ENCODE peak calls at places on chromosomes 13 and 19, in ten cellular contexts. O is heart right ventricle; D is effector memory CD4-positive, alpha-beta T cell; N is body of pancreas; Q is right lobe of liver; Z is uterus; F is Caco-2; T is suprapubic skin; A is ovary; R is Peyer's patch. E is an unnamed sample.

GRCh38 chr19:46372901-46373572 is 26.1 kb downstream of the PPP5C start:
- DNase-seq in T (peak; percentile 24), F (no peak), N (no peak), A (peak; percentile 35), R (no peak), Q (peak; percentile 46), Z (no peak), D (no peak), O (no peak), E (no peak)

GRCh38 chr13:24348797-24349515 is 39.6 kb downstream of the C1QTNF9 start:
- DNase-seq in T (no peak), D (no peak), F (no peak), Z (no peak), R (peak; percentile 75), N (peak; percentile 97), A (no peak), Q (peak; percentile 77), O (no peak), E (no peak)

GRCh38 chr13:81048026-81048461 is 707.1 kb upstream of the SPRY2 start:
- DNase-seq in N (no peak), O (no peak), A (no peak), R (no peak), Z (no peak), T (no peak), F (no peak), D (no peak), Q (no peak), E (no peak)

GRCh38 chr13:46355906-46356305 is 31.1 kb downstream of the RUBCNL start:
- DNase-seq in Z (no peak), F (no peak), A (no peak), N (no peak), O (no peak), D (no peak), T (no peak), R (no peak), Q (no peak), E (no peak)

GRCh38 chr13:94711561-94712286 is 621 bp downstream of the SOX21 start:
- DNase-seq in N (no peak), D (no peak), T (peak; percentile 61), F (no peak), Z (no peak), R (no peak), O (no peak), Q (no peak), A (no peak), E (no peak)

GRCh38 chr19:8001995-8002849 is 3.2 kb downstream of the ELAVL1 start:
- DNase-seq in Z (peak; percentile 82), T (peak; percentile 83), A (peak; percentile 91), O (peak; percentile 84), F (peak; percentile 83), Q (peak; percentile 88), D (peak; percentile 62), N (peak; percentile 78), R (peak; percentile 86), E (peak; percentile 83)

GRCh38 chr13:112728375-112729126 is 38.7 kb downstream of the ATP11A start:
- DNase-seq in A (peak; percentile 12), R (peak; percentile 25), Z (no peak), O (no peak), T (peak; percentile 44), N (no peak), F (no peak), Q (no peak), D (no peak), E (no peak)

GRCh38 chr19:51094696-51095279 is 12.1 kb upstream of the KLK14 start:
- DNase-seq in T (no peak), F (peak; percentile 61), N (peak; percentile 52), Q (peak; percentile 50), D (peak; percentile 11), O (peak; percentile 30), R (no peak), A (peak; percentile 65), Z (no peak), E (no peak)

GRCh38 chr13:31556376-31556775 is 182.9 kb upstream of the RXFP2 start:
- DNase-seq in O (no peak), T (no peak), D (no peak), Z (no peak), F (no peak), Q (no peak), N (no peak), R (no peak), A (no peak), E (no peak)

GRCh38 chr13:32537580-32538233 is 888 bp downstream of the N4BP2L2 start:
- DNase-seq in Q (peak; percentile 59), O (peak; percentile 37), N (peak; percentile 14), T (peak; percentile 74), F (peak; percentile 32), D (peak; percentile 28), A (peak; percentile 64), Z (peak; percentile 29), R (peak; percentile 56), E (peak; percentile 50)

GRCh38 chr19:7640803-7641202 is 3.9 kb downstream of the STXBP2 start:
- DNase-seq in R (no peak), D (no peak), Z (no peak), F (no peak), O (no peak), Q (no peak), T (no peak), A (no peak), N (no peak), E (no peak)

GRCh38 chr19:13097331-13098258 is 5.1 kb downstream of the LYL1 start:
- DNase-seq in F (no peak), A (peak; percentile 83), Z (peak; percentile 61), N (no peak), Q (peak; percentile 73), T (no peak), O (peak; percentile 66), D (no peak), R (no peak), E (peak; percentile 35)
- H3K4me1 ChIP-seq in F (peaks cover 5% of the 10 kb centered on the region), A (peaks cover 8% of the 10 kb centered on the region), Z (peaks cover 6% of the 10 kb centered on the region), N (peaks cover 23% of the 10 kb centered on the region), Q (peaks cover 27% of the 10 kb centered on the region), T (peaks cover 90% of the 10 kb centered on the region), O (peaks cover 54% of the 10 kb centered on the region), D (peaks cover 70% of the 10 kb centered on the region), R (peaks cover 3% of the 10 kb centered on the region), E (peaks cover 25% of the 10 kb centered on the region)

GRCh38 chr19:2170987-2171348 is 7.2 kb downstream of the DOT1L start:
- DNase-seq in R (no peak), D (no peak), F (no peak), Q (no peak), A (no peak), T (no peak), O (no peak), Z (no peak), N (no peak), E (no peak)

GRCh38 chr19:2167896-2168618 is 4.3 kb downstream of the DOT1L start:
- DNase-seq in Q (peak; percentile 73), R (peak; percentile 49), D (no peak), A (no peak), N (peak; percentile 45), Z (peak; percentile 57), O (peak; percentile 73), T (no peak), F (no peak), E (peak; percentile 72)

GRCh38 chr19:2168619-2169424 is 5.1 kb downstream of the DOT1L start:
- DNase-seq in A (peak; percentile 94), O (peak; percentile 94), Q (peak; percentile 98), T (peak; percentile 98), D (peak; percentile 39), N (peak; percentile 99), F (peak; percentile 94), R (peak; percentile 98), Z (peak; percentile 96), E (peak; percentile 99)

GRCh38 chr19:2171349-2172145 is 7.8 kb downstream of the DOT1L start:
- DNase-seq in T (no peak), D (peak; percentile 71), R (no peak), Q (no peak), F (peak; percentile 74), O (peak; percentile 68), Z (no peak), A (peak; percentile 62), N (peak; percentile 59), E (no peak)

DNA sequence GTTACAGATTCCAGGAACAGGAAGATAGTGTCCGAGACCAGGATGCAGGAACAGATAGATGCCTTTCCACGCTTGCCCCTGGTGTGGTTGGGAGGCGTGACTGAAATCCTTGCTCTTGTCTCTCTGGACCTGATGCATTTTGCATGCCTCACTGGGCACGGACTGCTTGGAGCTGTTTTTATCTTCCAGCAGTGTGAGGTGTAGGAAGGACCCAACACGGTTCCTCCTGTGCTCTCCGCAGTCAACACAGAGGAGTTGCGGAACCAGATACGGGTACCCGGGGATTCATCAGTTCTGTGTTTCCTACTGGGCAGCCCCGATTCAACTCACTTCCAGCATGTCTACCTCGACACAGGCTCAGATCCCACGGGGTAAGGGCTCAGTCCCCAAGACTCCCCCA is 6.5 kb downstream of the DOT1L start:
- DNase-seq in F (no peak), T (no peak), Z (no peak), R (no peak), O (no peak), D (no peak), N (no peak), A (no peak), Q (no peak), E (no peak)
- H3K4me1 ChIP-seq in F (peaks cover 69% of the 10 kb centered on the region), T (peaks cover 63% of the 10 kb centered on the region), Z (peaks cover 10% of the 10 kb centered on the region), R (peaks cover 26% of the 10 kb centered on the region), O (peaks cover 72% of the 10 kb centered on the region), D (peaks cover 30% of the 10 kb centered on the region), N (peaks cover 91% of the 10 kb centered on the region), A (peaks cover 48% of the 10 kb centered on the region), Q (peaks cover 84% of the 10 kb centered on the region), E (peaks cover 73% of the 10 kb centered on the region)

DNA sequence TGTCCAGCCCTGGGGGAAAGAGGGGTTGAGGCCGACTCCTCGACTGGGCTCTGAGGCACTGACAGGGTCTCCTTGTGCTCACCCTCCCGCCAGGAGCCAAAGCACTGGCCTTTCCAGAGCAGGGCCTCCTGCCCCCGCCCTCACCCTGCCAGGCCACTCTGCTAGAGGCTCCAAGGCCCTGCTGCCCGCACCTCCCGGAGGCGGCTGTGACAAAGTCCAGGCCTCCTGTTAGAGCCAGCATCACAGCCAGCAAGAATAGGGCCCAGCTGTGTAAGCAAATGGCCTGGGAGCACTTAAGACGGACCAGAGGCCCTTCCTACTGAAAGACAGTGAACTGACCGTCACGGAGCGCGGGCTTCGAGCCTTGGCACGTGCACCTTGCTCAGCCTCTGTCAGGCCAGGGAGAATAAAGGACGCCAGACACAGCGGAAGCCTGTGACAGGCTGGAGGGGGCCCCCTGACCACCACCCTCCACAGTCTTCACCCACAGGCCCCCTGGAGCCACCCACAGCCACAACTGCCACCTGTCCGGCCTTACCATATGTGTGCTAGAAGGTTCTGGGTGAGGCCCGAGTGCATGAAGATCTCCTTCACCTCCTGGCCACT is 50.9 kb downstream of the EPS15L1 start:
- DNase-seq in D (no peak), T (no peak), Z (no peak), O (peak; percentile 75), F (no peak), N (no peak), A (no peak), R (no peak), Q (no peak), E (no peak)
- H3K4me1 ChIP-seq in D (peaks cover 8% of the 10 kb centered on the region), T (peaks cover 4% of the 10 kb centered on the region), Z (no peaks in the 10 kb centered on the region), O (peaks cover 13% of the 10 kb centered on the region), F (no peaks in the 10 kb centered on the region), N (no peaks in the 10 kb centered on the region), A (no peaks in the 10 kb centered on the region), R (no peaks in the 10 kb centered on the region), Q (no peaks in the 10 kb centered on the region), E (no peaks in the 10 kb centered on the region)

DNA sequence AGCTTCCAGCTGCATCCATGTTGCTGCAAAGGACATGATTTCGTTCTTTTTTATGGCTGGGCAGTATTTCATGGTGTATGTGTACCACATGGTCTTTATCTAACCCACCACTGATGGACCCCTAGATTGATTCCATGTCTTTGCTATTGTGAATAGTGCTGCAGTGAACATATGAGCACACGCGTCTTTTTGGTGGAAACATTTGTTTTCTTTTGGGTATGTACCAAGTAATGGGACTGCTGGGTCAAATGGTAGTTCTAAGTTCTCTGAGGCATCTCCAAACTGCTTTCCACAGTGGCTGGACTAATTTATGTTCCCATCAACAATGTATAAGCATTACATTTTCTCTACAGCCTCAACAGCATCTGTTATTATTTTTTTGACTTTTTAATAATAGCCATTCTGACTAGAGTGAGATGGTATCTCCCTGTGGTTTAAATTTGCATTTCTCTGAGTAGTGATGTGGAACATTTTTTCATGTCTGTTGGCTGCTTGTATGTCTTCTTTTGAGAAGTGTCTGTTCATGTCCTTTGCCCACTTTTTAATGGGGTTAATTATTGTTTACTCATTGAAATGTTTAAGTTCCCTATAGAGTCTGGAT is 6.8 kb upstream of the UBE2L5 start:
- DNase-seq in T (no peak), D (no peak), Q (no peak), R (no peak), F (no peak), Z (no peak), A (no peak), N (no peak), O (no peak), E (no peak)
- H3K4me1 ChIP-seq in T (peaks cover 19% of the 10 kb centered on the region), D (no peaks in the 10 kb centered on the region), Q (no peaks in the 10 kb centered on the region), R (no peaks in the 10 kb centered on the region), F (no peaks in the 10 kb centered on the region), Z (peaks cover 9% of the 10 kb centered on the region), A (no peaks in the 10 kb centered on the region), N (no peaks in the 10 kb centered on the region), O (no peaks in the 10 kb centered on the region), E (peaks cover under 1% of the 10 kb centered on the region)